ENCODE peak calls at places on chromosome 13, in eight cellular contexts. R is H7, A is fibroblast of lung, K is osteoblast, U is mucosa of descending colon, M is cardiac fibroblast, B is psoas muscle, D is foreskin fibroblast. F is an unnamed sample.

GRCh38 chr13:28705734-28706133 is 13.0 kb downstream of the SLC46A3 start:
- DNase-seq in R (no peak), A (peak), K (no peak), U (no peak), M (peak), B (no peak), D (peak), F (no peak)

GRCh38 chr13:83211301-83211700 is 671.0 kb downstream of the SLITRK1 start:
- DNase-seq in R (no peak), A (no peak), K (no peak), U (no peak), M (no peak), B (no peak), D (peak), F (no peak)

GRCh38 chr13:92573467-92574057 is 653.0 kb upstream of the GPC6 start:
- DNase-seq in R (peak), A (peak), K (peak), U (no peak), M (peak), B (no peak), D (peak), F (no peak)

GRCh38 chr13:53758946-53759345 is 730.3 kb downstream of the OLFM4 start:
- DNase-seq in R (peak), A (no peak), K (no peak), U (no peak), M (no peak), B (no peak), D (no peak), F (no peak)

GRCh38 chr13:45092668-45093067 is 27.6 kb upstream of the GTF2F2 start:
- DNase-seq in R (no peak), A (no peak), K (no peak), U (no peak), M (peak), B (no peak), D (peak), F (no peak)

GRCh38 chr13:79417741-79418140 is 11.7 kb upstream of the RBM26 start:
- DNase-seq in R (no peak), A (no peak), K (no peak), U (no peak), M (no peak), B (no peak), D (no peak), F (no peak)

GRCh38 chr13:101880581-101880980 is 428.1 kb downstream of the ITGBL1 start:
- DNase-seq in R (no peak), A (no peak), K (no peak), U (no peak), M (no peak), B (no peak), D (no peak), F (no peak)

GRCh38 chr13:107721436-107721835 is 493.9 kb downstream of the LIG4 start:
- DNase-seq in R (no peak), A (peak), K (no peak), U (no peak), M (no peak), B (no peak), D (no peak), F (no peak)

GRCh38 chr13:66071608-66072007 is 1158.5 kb downstream of the PCDH9 start:
- DNase-seq in R (no peak), A (no peak), K (no peak), U (no peak), M (no peak), B (no peak), D (no peak), F (no peak)

GRCh38 chr13:50690020-50690419 is 153.5 kb downstream of the DLEU7 start:
- DNase-seq in R (no peak), A (no peak), K (no peak), U (no peak), M (no peak), B (no peak), D (no peak), F (no peak)

DNA sequence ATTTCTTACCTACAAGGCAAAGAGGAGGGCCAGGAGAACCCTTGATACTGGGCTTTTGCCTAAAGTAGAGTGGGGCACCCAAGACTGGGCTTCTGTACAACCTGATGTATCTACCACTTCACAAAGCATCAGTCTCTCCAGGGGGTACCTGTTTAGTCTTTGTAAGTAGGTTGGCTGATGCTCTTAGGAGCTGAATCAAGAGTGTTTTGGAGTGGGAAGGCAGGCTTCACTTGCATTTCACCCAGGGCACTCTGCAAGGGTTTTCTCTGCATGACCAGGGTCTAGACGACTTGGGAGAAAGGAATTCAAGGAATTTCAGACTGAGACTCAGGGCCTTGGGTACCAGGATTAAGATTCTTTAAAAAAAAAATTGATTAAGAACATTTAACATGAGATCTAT is 361.5 kb downstream of the RFC3 start:
- DNase-seq in R (peak), A (no peak), K (no peak), U (no peak), M (no peak), B (no peak), D (peak), F (no peak)
- H3K4me3 ChIP-seq in R (no peak), A (no peak), K (no peak), U (no peak), M (no peak), B (no peak), D (no peak), F (no peak)

GRCh38 chr13:48070942-48071341 is 24.0 kb downstream of the MED4 start:
- DNase-seq in R (no peak), A (no peak), K (no peak), U (no peak), M (no peak), B (no peak), D (no peak), F (no peak)

GRCh38 chr13:48068952-48069351 is 26.0 kb downstream of the MED4 start:
- DNase-seq in R (no peak), A (peak), K (no peak), U (no peak), M (no peak), B (no peak), D (no peak), F (no peak)

GRCh38 chr13:48069573-48069972 is 25.3 kb downstream of the MED4 start:
- DNase-seq in R (no peak), A (no peak), K (no peak), U (no peak), M (no peak), B (no peak), D (no peak), F (no peak)

GRCh38 chr13:48066310-48066989 is 28.5 kb downstream of the MED4 start:
- DNase-seq in R (no peak), A (peak), K (no peak), U (no peak), M (peak), B (no peak), D (peak), F (no peak)

GRCh38 chr13:48068036-48068435 is 26.9 kb downstream of the MED4 start:
- DNase-seq in R (no peak), A (no peak), K (no peak), U (no peak), M (no peak), B (no peak), D (no peak), F (no peak)
- H3K4me3 ChIP-seq in R (no peak), A (no peak), K (no peak), U (no peak), M (no peak), B (no peak), D (no peak), F (no peak)

GRCh38 chr13:20411638-20412342 is 113.9 kb downstream of the CRYL1 start:
- DNase-seq in R (no peak), A (no peak), K (no peak), U (no peak), M (no peak), B (no peak), D (no peak), F (no peak)
- H3K4me3 ChIP-seq in R (no peak), A (no peak), K (no peak), U (no peak), M (no peak), B (no peak), D (no peak), F (no peak)

GRCh38 chr13:106548064-106548696 is 12.7 kb upstream of the EFNB2 start:
- DNase-seq in R (no peak), A (peak), K (no peak), U (no peak), M (no peak), B (no peak), D (peak), F (no peak)

GRCh38 chr13:106555631-106556328 is 12.2 kb downstream of the ARGLU1 start:
- DNase-seq in R (no peak), A (peak), K (peak), U (no peak), M (no peak), B (no peak), D (peak), F (no peak)

GRCh38 chr13:106550570-106551135 is 15.2 kb upstream of the EFNB2 start:
- DNase-seq in R (no peak), A (no peak), K (no peak), U (no peak), M (no peak), B (no peak), D (no peak), F (no peak)
- H3K4me3 ChIP-seq in R (no peak), A (no peak), K (no peak), U (no peak), M (no peak), B (no peak), D (no peak), F (no peak)

DNA sequence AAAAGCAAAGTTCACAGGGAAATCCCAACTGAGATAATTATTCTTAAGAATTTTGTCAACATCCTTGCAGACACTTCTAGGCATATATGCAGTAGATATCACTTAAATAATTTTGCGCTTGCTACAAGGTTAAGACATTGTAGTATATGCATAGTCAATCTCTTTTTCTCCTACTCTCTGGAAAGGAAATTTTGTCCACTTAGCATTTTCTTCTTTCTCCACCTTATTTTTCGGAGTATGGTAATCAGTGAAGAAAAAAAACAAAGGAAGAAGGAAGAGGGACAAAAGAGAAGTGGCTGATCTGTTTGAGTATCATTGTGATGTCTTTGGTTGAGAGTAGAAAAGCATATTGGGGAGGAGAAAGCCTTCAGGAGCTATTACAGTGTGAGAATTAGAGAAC is 104.6 kb downstream of the LACC1 start:
- DNase-seq in R (no peak), A (no peak), K (no peak), U (no peak), M (no peak), B (no peak), D (no peak), F (no peak)
- H3K4me3 ChIP-seq in R (no peak), A (no peak), K (no peak), U (no peak), M (no peak), B (no peak), D (no peak), F (no peak)

GRCh38 chr13:32033744-32034143 is 2.2 kb downstream of the FRY start:
- DNase-seq in R (no peak), A (no peak), K (no peak), U (no peak), M (no peak), B (no peak), D (no peak), F (no peak)
- H3K4me3 ChIP-seq in R (no peak), A (no peak), K (no peak), U (no peak), M (no peak), B (no peak), D (no peak), F (no peak)

F was measured in tibial nerve.